ENCODE peak calls at places on chromosomes 4 and X, in six cellular contexts. Q is fibroblast of pulmonary artery; R is neural crest cell; P is cardiac muscle cell; O is CD8-positive, alpha-beta T cell; J is mesothelial cell of epicardium. B is an unnamed sample.

GRCh38 chr4:26235500-26235899 is 85.3 kb upstream of the RBPJ start:
- DNase-seq in Q (peak; percentile 71), R (no peak), P (peak; percentile 72), O (no peak), J (no peak), B (no peak)

GRCh38 chr4:121789960-121790829 is 10.9 kb upstream of the EXOSC9 start:
- DNase-seq in Q (peak; percentile 79), R (no peak), P (peak; percentile 64), O (no peak), J (no peak), B (no peak)

GRCh38 chrX:49106930-49107329 is 16.6 kb downstream of the GPKOW start:
- DNase-seq in Q (peak; percentile 64), R (peak; percentile 6), P (peak; percentile 58), O (no peak), J (no peak), B (no peak)

GRCh38 chr4:172986114-172986513 is 182.5 kb upstream of the GALNT7 start:
- DNase-seq in Q (no peak), R (no peak), P (no peak), O (no peak), J (no peak), B (no peak)

GRCh38 chr4:127846765-127847164 is 33.9 kb upstream of the PLK4 start:
- DNase-seq in Q (no peak), R (no peak), P (no peak), O (no peak), J (no peak), B (no peak)

GRCh38 chr4:132386130-132386529 is 763.0 kb upstream of the PCDH10 start:
- DNase-seq in Q (no peak), R (no peak), P (no peak), O (no peak), J (no peak), B (no peak)

GRCh38 chrX:111519215-111519614 is 7.8 kb downstream of the SERTM2 start:
- DNase-seq in Q (peak; percentile 72), R (peak; percentile 20), P (peak; percentile 79), O (no peak), J (no peak), B (no peak)

GRCh38 chr4:98558366-98558765 is 100.0 kb downstream of the TSPAN5 start:
- DNase-seq in Q (no peak), R (no peak), P (no peak), O (no peak), J (no peak), B (no peak)

GRCh38 chrX:119605398-119605738 is 856 bp downstream of the NKRF start:
- DNase-seq in Q (no peak), R (no peak), P (no peak), O (no peak), J (no peak), B (no peak)

GRCh38 chr4:100311181-100311580 is 120.9 kb upstream of the DDIT4L start:
- DNase-seq in Q (peak; percentile 35), R (no peak), P (no peak), O (no peak), J (no peak), B (no peak)

GRCh38 chrX:57596109-57596870 is 4.5 kb downstream of the ZXDB start:
- DNase-seq in Q (no peak), R (no peak), P (peak; percentile 3), O (no peak), J (no peak), B (no peak)

GRCh38 chr4:182698212-182698611 is 219.0 kb downstream of the DCTD start:
- DNase-seq in Q (no peak), R (no peak), P (no peak), O (no peak), J (no peak), B (no peak)

GRCh38 chr4:94516067-94516466 is 64.3 kb downstream of the PDLIM5 start:
- DNase-seq in Q (peak; percentile 71), R (no peak), P (peak; percentile 46), O (no peak), J (no peak), B (no peak)

GRCh38 chrX:105150557-105150956 is 69.9 kb downstream of the TEX13A start:
- DNase-seq in Q (no peak), R (no peak), P (no peak), O (no peak), J (no peak), B (no peak)

GRCh38 chrX:1400049-1400448 is 8.1 kb upstream of the SLC25A6 start:
- DNase-seq in Q (no peak), R (no peak), P (no peak), O (no peak), J (no peak), B (no peak)

GRCh38 chr4:76624271-76624681 is 189.2 kb downstream of the SHROOM3 start:
- DNase-seq in Q (peak; percentile 93), R (peak; percentile 10), P (peak; percentile 92), O (no peak), J (no peak), B (no peak)

GRCh38 chrX:57172544-57172943 is 35.3 kb upstream of the SPIN2A start:
- DNase-seq in Q (peak; percentile 0), R (no peak), P (no peak), O (no peak), J (no peak), B (no peak)

GRCh38 chrX:23742174-23742692 is 843 bp downstream of the ACOT9 start:
- DNase-seq in Q (peak; percentile 70), R (no peak), P (peak; percentile 65), O (no peak), J (no peak), B (no peak)

GRCh38 chr4:22473268-22473667 is 42.6 kb downstream of the ADGRA3 start:
- DNase-seq in Q (peak; percentile 86), R (no peak), P (peak; percentile 90), O (no peak), J (no peak), B (no peak)

GRCh38 chr4:172785623-172786022 is 383.0 kb upstream of the GALNT7 start:
- DNase-seq in Q (no peak), R (no peak), P (no peak), O (no peak), J (no peak), B (no peak)

DNA sequence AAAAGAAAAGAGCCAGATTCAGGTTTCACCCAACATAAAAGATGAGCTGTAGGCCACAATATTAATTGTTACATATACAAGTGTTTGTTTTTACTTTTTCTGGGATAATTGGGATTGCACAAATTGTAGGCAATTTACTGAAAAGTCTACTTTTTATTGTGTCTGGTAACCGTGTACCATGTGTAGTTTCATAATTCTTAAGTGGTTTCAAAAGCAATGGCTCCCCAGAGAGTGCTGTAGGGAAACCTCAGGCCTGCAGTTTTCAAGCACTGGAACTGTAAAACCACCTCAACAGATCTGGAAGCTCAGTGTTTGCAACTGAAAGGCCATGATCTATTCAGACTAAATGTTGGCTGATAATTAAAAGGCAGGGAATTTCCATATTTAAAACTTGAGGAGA is 53.9 kb upstream of the MMAA start:
- DNase-seq in Q (no peak), R (no peak), P (no peak), O (no peak), J (no peak), B (no peak)
- TF ChIP-seq CTCF in Q (no peak), R (no peak), P (no peak), O (no peak), J (no peak), B (no peak)

DNA sequence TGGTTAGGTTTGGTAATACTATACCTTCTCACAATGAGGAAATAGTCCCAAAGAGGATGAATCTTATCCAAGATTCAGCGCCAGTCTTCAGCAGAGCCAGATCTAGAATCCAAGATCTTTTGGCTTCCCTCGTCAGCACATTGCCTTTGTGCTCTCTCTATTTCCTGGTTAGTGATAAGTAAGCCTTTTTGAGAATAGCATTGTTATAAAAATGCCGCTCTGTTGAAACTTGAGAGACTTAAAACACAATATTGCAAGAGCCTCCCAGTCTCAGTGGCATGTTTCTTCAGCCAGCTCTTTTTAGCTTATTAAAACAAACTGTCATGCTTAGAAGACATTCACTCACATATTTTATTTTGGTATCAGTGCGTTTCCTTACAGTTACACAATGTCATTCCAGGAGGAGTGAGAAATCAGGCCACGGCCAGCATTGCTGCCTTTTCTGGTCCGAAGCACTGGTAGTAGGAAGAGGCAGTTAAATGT is 141.4 kb downstream of the KLHL8 start:
- DNase-seq in Q (peak; percentile 94), R (no peak), P (peak; percentile 92), O (no peak), J (no peak), B (no peak)
- TF ChIP-seq CTCF in Q (no peak), R (no peak), P (no peak), O (no peak), J (no peak), B (no peak)

GRCh38 chrX:11541510-11541909 is 124.2 kb downstream of the ARHGAP6 start:
- DNase-seq in Q (peak; percentile 33), R (no peak), P (peak; percentile 44), O (no peak), J (no peak), B (no peak)

GRCh38 chrX:11535156-11535919 is 130.4 kb downstream of the ARHGAP6 start:
- DNase-seq in Q (no peak), R (no peak), P (no peak), O (no peak), J (no peak), B (no peak)

GRCh38 chrX:11537141-11537540 is 128.6 kb downstream of the ARHGAP6 start:
- DNase-seq in Q (no peak), R (no peak), P (no peak), O (no peak), J (no peak), B (no peak)

GRCh38 chrX:11543249-11543648 is 122.5 kb downstream of the ARHGAP6 start:
- DNase-seq in Q (no peak), R (no peak), P (no peak), O (no peak), J (no peak), B (no peak)

GRCh38 chrX:11540532-11541377 is 125.0 kb downstream of the ARHGAP6 start:
- DNase-seq in Q (no peak), R (no peak), P (peak; percentile 29), O (no peak), J (no peak), B (no peak)
- TF ChIP-seq CTCF in Q (peak; percentile 15), R (no peak), P (peak; percentile 26), O (no peak), J (no peak), B (no peak)

GRCh38 chr4:15167743-15168142 is 165.5 kb downstream of the CPEB2 start:
- DNase-seq in Q (no peak), R (no peak), P (no peak), O (no peak), J (no peak), B (no peak)

GRCh38 chr4:15173251-15173650 is 171.0 kb downstream of the CPEB2 start:
- DNase-seq in Q (no peak), R (no peak), P (no peak), O (no peak), J (no peak), B (no peak)

GRCh38 chr4:15164571-15164970 is 162.3 kb downstream of the CPEB2 start:
- DNase-seq in Q (no peak), R (no peak), P (no peak), O (no peak), J (no peak), B (no peak)

GRCh38 chr4:15171725-15172124 is 169.4 kb downstream of the CPEB2 start:
- DNase-seq in Q (no peak), R (no peak), P (no peak), O (no peak), J (no peak), B (no peak)

DNA sequence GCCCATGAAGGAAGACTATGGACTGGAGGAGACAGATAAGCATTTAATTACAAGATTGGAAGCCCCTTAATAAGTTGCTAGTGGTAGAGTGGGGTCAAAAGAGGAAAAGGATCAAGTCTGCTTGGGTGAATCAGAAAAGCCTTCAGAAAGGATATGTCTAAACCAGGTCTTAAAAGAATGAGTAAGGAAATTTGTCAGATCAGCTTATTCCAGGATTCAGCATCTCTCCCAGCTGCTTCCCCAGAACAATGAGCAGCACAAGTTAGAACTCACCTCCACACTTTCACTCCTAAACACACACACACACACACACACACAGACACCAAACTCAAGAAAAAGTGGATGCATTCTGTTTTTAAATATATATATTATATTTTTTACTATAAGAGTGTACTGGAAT is 166.5 kb downstream of the CPEB2 start:
- DNase-seq in Q (no peak), R (no peak), P (no peak), O (no peak), J (no peak), B (no peak)
- TF ChIP-seq CTCF in Q (no peak), R (no peak), P (no peak), O (no peak), J (no peak), B (no peak)